ENCODE peak calls at places on chromosomes 6 and 20, in four cellular contexts. R, X, A and D are unnamed samples.

GRCh38 chr6:12182676-12183075 is 107.5 kb upstream of the EDN1 start:
- DNase-seq in X (no peak), R (no peak), A (peak; percentile 36), D (no peak)

GRCh38 chr20:940926-941325 is 24.8 kb upstream of the ANGPT4 start:
- DNase-seq in X (no peak), A (no peak), R (no peak), D (no peak)

GRCh38 chr20:47980336-47981177 is 195.3 kb upstream of the SULF2 start:
- DNase-seq in A (no peak), X (no peak), R (no peak), D (no peak)

GRCh38 chr6:137967689-137968467 is 100.8 kb downstream of the TNFAIP3 start:
- DNase-seq in R (no peak), X (no peak), A (peak; percentile 53), D (no peak)

GRCh38 chr6:30122515-30122914 is 9.6 kb upstream of the TRIM31 start:
- DNase-seq in A (no peak), X (no peak), R (no peak), D (no peak)

GRCh38 chr6:16168858-16169257 is 40.0 kb downstream of the MYLIP start:
- DNase-seq in X (no peak), R (peak; percentile 25), A (peak; percentile 38), D (no peak)

GRCh38 chr6:170584954-170585498 is 589 bp upstream of the PDCD2 start:
- DNase-seq in X (no peak), R (no peak), A (no peak), D (no peak)

GRCh38 chr20:20489623-20490341 is 121.9 kb downstream of the INSM1 start:
- DNase-seq in X (no peak), R (no peak), A (no peak), D (no peak)

GRCh38 chr6:46888031-46888430 is 33.7 kb downstream of the ADGRF5 start:
- DNase-seq in R (no peak), A (peak; percentile 71), X (no peak), D (no peak)

GRCh38 chr20:5557123-5557522 is 193.1 kb upstream of the SHLD1 start:
- DNase-seq in X (peak; percentile 40), A (peak; percentile 61), R (peak; percentile 57), D (peak; percentile 36)

GRCh38 chr20:1882026-1882425 is 13.2 kb upstream of the SIRPA start:
- DNase-seq in X (no peak), A (no peak), R (no peak), D (no peak)

GRCh38 chr6:124888581-124889371 is 73.5 kb upstream of the RNF217 start:
- DNase-seq in R (no peak), A (no peak), X (no peak), D (peak; percentile 21)

GRCh38 chr6:169881976-169882375 is 130.6 kb downstream of the ERMARD start:
- DNase-seq in A (no peak), R (no peak), X (no peak), D (no peak)

GRCh38 chr6:72905705-72906478 is 284.0 kb downstream of the KCNQ5 start:
- DNase-seq in R (no peak), A (no peak), X (no peak), D (no peak)

GRCh38 chr6:38714239-38715015 is 684 bp upstream of the DNAH8 start:
- DNase-seq in X (peak; percentile 28), A (no peak), R (no peak), D (peak; percentile 40)

GRCh38 chr6:139583420-139583819 is 209.0 kb upstream of the CITED2 start:
- DNase-seq in A (peak; percentile 42), X (no peak), R (no peak), D (no peak)

GRCh38 chr6:108651781-108652227 is 91.1 kb downstream of the FOXO3 start:
- DNase-seq in A (peak; percentile 87), R (no peak), X (no peak), D (no peak)

GRCh38 chr6:85015396-85015990 is 251.1 kb upstream of the TBX18 start:
- DNase-seq in X (no peak), A (peak; percentile 85), R (no peak), D (peak; percentile 24)

GRCh38 chr6:77021778-77022177 is 441.5 kb downstream of the HTR1B start:
- DNase-seq in R (no peak), X (no peak), A (no peak), D (no peak)

GRCh38 chr6:146876271-146877151 is 277.7 kb downstream of the ADGB start:
- DNase-seq in R (no peak), X (no peak), A (no peak), D (no peak)

GRCh38 chr6:41675176-41675767 is 37.0 kb downstream of the MDFI start:
- DNase-seq in R (no peak), X (no peak), A (no peak), D (no peak)

GRCh38 chr20:53081916-53082863 is 110.0 kb downstream of the TSHZ2 start:
- DNase-seq in A (no peak), R (no peak), X (no peak), D (no peak)

GRCh38 chr20:32457476-32457986 is 99.4 kb downstream of the ASXL1 start:
- DNase-seq in R (no peak), X (peak; percentile 69), A (peak; percentile 63), D (peak; percentile 80)

GRCh38 chr6:150303256-150303655 is 65.6 kb upstream of the IYD start:
- DNase-seq in X (no peak), R (no peak), A (no peak), D (no peak)

GRCh38 chr6:112085666-112086065 is 1.6 kb downstream of the TUBE1 start:
- DNase-seq in R (no peak), X (no peak), A (no peak), D (no peak)

GRCh38 chr6:1028744-1029143 is 283.2 kb upstream of the FOXQ1 start:
- DNase-seq in R (no peak), X (no peak), A (no peak), D (no peak)

GRCh38 chr20:63270606-63271325 is 1.8 kb upstream of the ARFGAP1 start:
- DNase-seq in X (no peak), A (no peak), R (no peak), D (no peak)

DNA sequence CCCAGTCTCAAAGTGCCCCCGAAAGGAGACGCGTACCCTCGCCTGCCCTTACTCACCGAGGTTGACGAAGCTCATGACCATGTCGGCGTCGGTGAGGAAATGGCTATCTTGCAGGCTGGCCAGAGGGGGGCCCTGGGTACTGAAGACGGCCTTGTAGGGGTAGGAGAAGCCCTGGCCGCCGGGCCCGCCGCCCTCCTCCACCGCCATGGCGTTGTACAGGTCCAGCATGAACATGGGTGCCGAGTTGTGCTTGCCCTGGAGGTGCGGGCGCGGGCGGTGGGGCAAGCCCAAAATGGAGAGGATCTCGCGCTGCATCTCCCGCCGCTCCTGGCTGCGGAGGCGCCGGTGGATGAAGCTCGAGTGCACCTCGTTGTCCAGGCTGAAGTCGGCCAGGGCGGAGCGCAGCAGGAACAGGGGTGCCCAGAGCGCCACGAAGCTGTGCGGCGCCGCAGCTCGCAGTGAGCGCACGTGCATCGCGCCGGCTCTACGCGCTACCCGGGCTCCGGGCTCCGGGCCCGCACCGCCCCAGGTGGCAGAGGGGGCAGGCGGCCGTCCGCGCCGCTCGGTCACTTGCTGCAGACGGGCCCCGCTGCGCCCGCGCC is 691 bp downstream of the BMP7 start:
- DNase-seq in A (no peak), X (peak; percentile 40), R (no peak), D (peak; percentile 47)
- TF ChIP-seq CTCF in A (no peak), X (no peak), R (no peak), D (no peak)

GRCh38 chr6:13711384-13711725 is 280 bp downstream of the RANBP9 start:
- DNase-seq in X (no peak), R (peak; percentile 65), A (no peak), D (no peak)
- TF ChIP-seq CTCF in X (peak; percentile 38), R (no peak), A (peak; percentile 2), D (no peak)

GRCh38 chr20:33969563-33969962 is 24.1 kb upstream of the RALY start:
- DNase-seq in A (no peak), X (no peak), R (no peak), D (no peak)

GRCh38 chr20:33967126-33967525 is 26.6 kb upstream of the RALY start:
- DNase-seq in A (no peak), X (no peak), R (no peak), D (no peak)

GRCh38 chr20:33964431-33964830 is 29.3 kb upstream of the RALY start:
- DNase-seq in X (no peak), A (no peak), R (no peak), D (no peak)

DNA sequence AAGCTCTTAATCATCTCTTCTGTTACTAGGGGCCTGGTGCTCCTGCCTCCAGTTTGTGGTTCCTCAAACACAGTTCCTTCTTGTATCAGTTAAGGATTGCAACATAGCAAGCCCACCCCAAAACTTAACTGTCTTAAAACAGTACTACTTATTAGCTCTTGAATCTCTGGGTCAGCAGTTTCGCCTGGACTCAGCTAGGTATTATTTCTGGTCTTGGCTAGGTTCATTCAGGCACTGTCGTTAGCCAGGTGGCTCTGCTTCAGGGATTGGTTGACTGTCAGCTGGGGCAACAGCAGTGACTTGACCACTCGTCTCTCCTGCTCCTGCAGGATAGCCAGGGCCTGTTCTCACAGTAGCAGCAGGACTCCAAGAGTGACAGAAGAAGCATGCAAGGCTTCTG is 30.0 kb upstream of the RALY start:
- DNase-seq in A (no peak), X (no peak), R (no peak), D (no peak)
- TF ChIP-seq CTCF in A (no peak), X (no peak), R (no peak), D (no peak)

GRCh38 chr6:143192766-143193165 is 132.1 kb downstream of the AIG1 start:
- DNase-seq in A (no peak), R (no peak), X (no peak), D (no peak)

GRCh38 chr6:143195349-143195845 is 134.7 kb downstream of the AIG1 start:
- DNase-seq in A (no peak), R (no peak), X (no peak), D (no peak)

GRCh38 chr6:143194095-143194589 is 133.5 kb downstream of the AIG1 start:
- DNase-seq in A (no peak), X (no peak), R (no peak), D (no peak)

GRCh38 chr6:143196525-143197225 is 136.0 kb downstream of the AIG1 start:
- DNase-seq in R (no peak), A (no peak), X (no peak), D (no peak)

GRCh38 chr6:143193571-143194094 is 132.9 kb downstream of the AIG1 start:
- DNase-seq in R (no peak), A (no peak), X (no peak), D (no peak)
- TF ChIP-seq CTCF in R (no peak), A (no peak), X (no peak), D (no peak)